ENCODE peak calls at places on chromosome 22, in five cellular contexts. I is sigmoid colon, B is HL-60, A is pancreas, Z is endodermal cell. L is an unnamed sample.

GRCh38 chr22:28441720-28442263 is 237.8 kb downstream of the TTC28 start:
- DNase-seq in I (no peak), B (no peak), A (no peak), Z (no peak), L (no peak)

GRCh38 chr22:44676441-44677298 is 25.3 kb upstream of the PRR5 start:
- DNase-seq in I (no peak), B (no peak), A (no peak), Z (peak; percentile 69), L (no peak)

GRCh38 chr22:39151329-39151975 is 1.0 kb downstream of the CBX7 start:
- DNase-seq in I (peak; percentile 73), B (no peak), A (peak; percentile 56), Z (peak; percentile 48), L (no peak)

GRCh38 chr22:36026741-36027140 is 1.9 kb downstream of the RBFOX2 start:
- DNase-seq in I (no peak), B (no peak), A (no peak), Z (no peak), L (no peak)

GRCh38 chr22:22558972-22559603 is at the start of gene PRAME:
- DNase-seq in I (no peak), B (peak; percentile 88), A (peak; percentile 74), Z (peak; percentile 95), L (peak; percentile 60)

GRCh38 chr22:37778370-37779009 is 29.2 kb upstream of the GCAT start:
- DNase-seq in I (no peak), B (no peak), A (no peak), Z (no peak), L (no peak)

GRCh38 chr22:29478326-29479276 is 1.4 kb upstream of the NEFH start:
- DNase-seq in I (no peak), B (no peak), A (no peak), Z (peak; percentile 85), L (no peak)

GRCh38 chr22:37601540-37602442 is 6.8 kb upstream of the GGA1 start:
- DNase-seq in I (no peak), B (no peak), A (no peak), Z (peak; percentile 93), L (no peak)

GRCh38 chr22:22576244-22576988 is 17.4 kb upstream of the PRAME start:
- DNase-seq in I (no peak), B (no peak), A (peak; percentile 86), Z (peak; percentile 94), L (no peak)

GRCh38 chr22:42562684-42563083 is 8.9 kb downstream of the SERHL2 start:
- DNase-seq in I (no peak), B (no peak), A (no peak), Z (no peak), L (no peak)

GRCh38 chr22:32517488-32517887 is 42.9 kb downstream of the FBXO7 start:
- DNase-seq in I (no peak), B (no peak), A (no peak), Z (no peak), L (no peak)

GRCh38 chr22:22830193-22830592 is 57.4 kb upstream of the IGLL5 start:
- DNase-seq in I (no peak), B (no peak), A (no peak), Z (no peak), L (no peak)

GRCh38 chr22:48783821-48784266 is 1043.8 kb downstream of the BRD1 start:
- DNase-seq in I (peak; percentile 43), B (no peak), A (no peak), Z (peak; percentile 21), L (no peak)

GRCh38 chr22:35334010-35334409 is 34.3 kb downstream of the TOM1 start:
- DNase-seq in I (no peak), B (peak; percentile 70), A (no peak), Z (no peak), L (no peak)

GRCh38 chr22:19812910-19813309 is 41.8 kb downstream of the GNB1L start:
- DNase-seq in I (peak; percentile 26), B (no peak), A (no peak), Z (peak; percentile 21), L (no peak)

GRCh38 chr22:35923026-35923425 is 105.6 kb downstream of the RBFOX2 start:
- DNase-seq in I (no peak), B (no peak), A (no peak), Z (no peak), L (no peak)

GRCh38 chr22:32571764-32572163 is 97.2 kb downstream of the FBXO7 start:
- DNase-seq in I (peak; percentile 30), B (no peak), A (no peak), Z (no peak), L (no peak)

GRCh38 chr22:48307941-48308340 is 1519.7 kb downstream of the BRD1 start:
- DNase-seq in I (no peak), B (no peak), A (no peak), Z (no peak), L (no peak)

GRCh38 chr22:18966748-18967147 is 30.7 kb upstream of the PRODH start:
- DNase-seq in I (peak; percentile 56), B (no peak), A (peak; percentile 56), Z (no peak), L (peak; percentile 35)

GRCh38 chr22:45224988-45225731 is 15.5 kb downstream of the KIAA0930 start:
- DNase-seq in I (no peak), B (no peak), A (no peak), Z (peak; percentile 29), L (no peak)

GRCh38 chr22:31604746-31605705 is 57.0 kb downstream of the PISD start:
- DNase-seq in I (peak; percentile 48), B (no peak), A (peak; percentile 39), Z (peak; percentile 59), L (no peak)

GRCh38 chr22:37735054-37735453 is 38.2 kb downstream of the TRIOBP start:
- DNase-seq in I (peak; percentile 75), B (no peak), A (peak; percentile 73), Z (peak; percentile 89), L (no peak)

GRCh38 chr22:42439821-42440674 is 7.8 kb upstream of the NFAM1 start:
- DNase-seq in I (no peak), B (no peak), A (no peak), Z (peak; percentile 61), L (peak; percentile 90)

GRCh38 chr22:44109417-44109816 is 71.3 kb upstream of the PARVG start:
- DNase-seq in I (peak; percentile 17), B (no peak), A (no peak), Z (no peak), L (no peak)

GRCh38 chr22:38180841-38181452 is 683 bp downstream of the PLA2G6 start:
- DNase-seq in I (no peak), B (no peak), A (no peak), Z (peak; percentile 71), L (peak; percentile 83)

GRCh38 chr22:38043151-38044039 is 13.8 kb upstream of the PICK1 start:
- DNase-seq in I (no peak), B (no peak), A (no peak), Z (no peak), L (no peak)

GRCh38 chr22:22226448-22227187 is 18.0 kb upstream of the VPREB1 start:
- DNase-seq in I (no peak), B (no peak), A (no peak), Z (peak; percentile 2), L (no peak)

GRCh38 chr22:29435236-29435635 is 3.1 kb upstream of the RFPL1 start:
- DNase-seq in I (no peak), B (no peak), A (peak; percentile 12), Z (no peak), L (no peak)

GRCh38 chr22:17171016-17171312 is 11.9 kb upstream of the HDHD5 start:
- DNase-seq in I (no peak), B (no peak), A (no peak), Z (no peak), L (no peak)
- TF ChIP-seq CTCF in I (no peak), B (no peak), A (no peak), Z (no peak), L (no peak)

DNA sequence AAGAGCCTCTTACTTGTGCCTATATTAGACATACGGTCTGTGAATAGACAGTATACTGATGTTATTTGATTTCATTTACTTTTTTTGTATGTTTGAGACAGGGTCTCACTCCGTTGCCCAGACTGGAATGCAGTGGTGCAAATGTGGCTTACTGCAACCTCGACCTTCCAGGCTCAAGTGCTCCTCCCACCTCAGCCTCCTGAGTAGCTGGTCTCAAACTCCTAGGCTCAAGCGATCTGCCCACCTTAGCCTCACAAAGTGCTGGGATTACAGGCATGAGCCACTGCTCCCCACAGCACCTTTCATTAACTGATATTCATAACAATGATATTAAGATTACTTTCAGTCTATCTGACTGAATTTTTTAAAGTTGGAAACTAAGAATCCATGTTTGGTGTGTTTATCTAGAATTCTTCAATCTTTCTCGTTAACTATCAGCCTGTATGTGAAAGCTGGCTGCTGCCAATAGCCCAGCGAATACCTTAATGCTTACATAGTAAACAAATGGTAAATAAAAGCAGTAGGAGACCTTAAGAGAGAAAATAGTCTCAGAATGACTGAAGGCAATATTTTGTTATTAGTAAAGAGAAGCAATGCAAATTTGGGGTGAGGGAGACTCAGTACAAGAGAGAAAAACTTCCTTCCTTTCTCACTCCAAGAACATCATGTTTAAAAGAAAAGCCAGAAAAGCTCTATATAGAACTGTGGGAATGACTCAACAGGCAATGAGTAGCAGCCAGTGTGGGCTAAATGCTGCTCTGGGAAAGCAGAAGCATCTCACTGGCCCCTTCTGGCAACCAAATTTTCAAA is 101.9 kb downstream of the MRTFA start:
- DNase-seq in I (no peak), B (no peak), A (no peak), Z (peak; percentile 70), L (peak; percentile 61)
- TF ChIP-seq CTCF in I (no peak), B (no peak), A (no peak), Z (no peak), L (no peak)

DNA sequence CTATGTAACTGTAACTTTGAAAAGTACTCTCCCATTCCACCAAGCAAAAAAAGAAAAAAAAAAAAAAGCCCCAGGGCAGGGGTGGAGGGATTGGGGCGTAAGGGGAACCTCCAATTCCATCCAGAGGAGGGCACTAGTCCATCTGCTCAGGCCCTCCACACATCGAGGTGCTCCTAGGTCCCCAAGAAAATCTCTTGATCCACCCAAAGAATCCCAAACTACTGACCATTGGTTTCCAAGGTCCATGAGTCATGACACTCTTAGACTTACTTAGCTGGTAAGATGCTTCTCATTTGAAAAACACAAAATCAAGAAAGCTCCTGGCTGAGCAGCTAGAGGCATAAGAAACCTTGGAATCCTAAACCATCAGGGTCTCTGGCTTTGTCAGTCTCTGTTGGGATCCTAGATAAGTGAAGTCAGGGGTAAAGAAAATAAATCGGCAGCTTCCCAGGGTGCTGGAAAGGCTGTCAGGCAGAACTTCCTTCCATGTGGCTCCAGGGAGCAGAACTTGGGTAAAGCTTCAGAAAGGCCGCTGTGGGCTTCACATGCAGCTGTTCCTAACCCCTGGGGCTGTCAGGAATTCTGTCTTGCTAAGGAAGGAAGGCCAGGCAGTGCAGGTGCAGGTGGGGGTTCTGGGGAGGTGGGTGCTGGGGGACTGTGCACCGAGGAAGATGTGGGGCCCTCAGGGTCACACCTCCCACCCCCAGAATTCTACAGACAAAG is 49.4 kb upstream of the ADA2 start:
- DNase-seq in I (no peak), B (no peak), A (no peak), Z (peak; percentile 76), L (no peak)
- TF ChIP-seq CTCF in I (no peak), B (no peak), A (no peak), Z (peak; percentile 82), L (peak; percentile 60)

GRCh38 chr22:50600541-50600940 is at the start of gene MAPK8IP2:
- DNase-seq in I (no peak), B (no peak), A (peak; percentile 64), Z (peak; percentile 55), L (no peak)

GRCh38 chr22:50602338-50602700 is 1.7 kb downstream of the MAPK8IP2 start:
- DNase-seq in I (no peak), B (no peak), A (no peak), Z (no peak), L (no peak)

GRCh38 chr22:50600967-50601668 is 525 bp downstream of the MAPK8IP2 start:
- DNase-seq in I (no peak), B (no peak), A (peak; percentile 66), Z (peak; percentile 55), L (no peak)

GRCh38 chr22:50601669-50602337 is 1.2 kb downstream of the MAPK8IP2 start:
- DNase-seq in I (peak; percentile 61), B (no peak), A (no peak), Z (no peak), L (no peak)

GRCh38 chr22:50599816-50600454 is 658 bp upstream of the MAPK8IP2 start:
- DNase-seq in I (peak; percentile 72), B (no peak), A (peak; percentile 86), Z (peak; percentile 91), L (no peak)
- TF ChIP-seq CTCF in I (no peak), B (no peak), A (no peak), Z (no peak), L (no peak)

L was measured in CD14-positive monocyte.